ENCODE peak calls at places on chromosomes 7 and 10, in five cellular contexts. One of them, this sample, is unnamed.

GRCh38 chr7:73606801-73607691 is 17.3 kb downstream of the MLXIPL start:
- DNase-seq in adipocyte: peak; percentile 80
- DNase-seq in GM12892: peak; percentile 89
- DNase-seq in neural progenitor cell: peak; percentile 94
- DNase-seq in activated effector memory CD4-positive, alpha-beta T cell treated with Interleukin-2 at 50 U/mL for 16 hours: peak; percentile 39
- DNase-seq in this sample: peak; percentile 25

GRCh38 chr7:37732253-37732652 is 48.7 kb downstream of the GPR141 start:
- DNase-seq in activated effector memory CD4-positive, alpha-beta T cell treated with Interleukin-2 at 50 U/mL for 16 hours: no peak
- DNase-seq in adipocyte: peak; percentile 27
- DNase-seq in neural progenitor cell: peak; percentile 67
- DNase-seq in GM12892: no peak
- DNase-seq in this sample: no peak

GRCh38 chr10:88239212-88239611 is 343.9 kb downstream of the RNLS start:
- DNase-seq in adipocyte: no peak
- DNase-seq in neural progenitor cell: no peak
- DNase-seq in activated effector memory CD4-positive, alpha-beta T cell treated with Interleukin-2 at 50 U/mL for 16 hours: no peak
- DNase-seq in GM12892: no peak
- DNase-seq in this sample: no peak

GRCh38 chr7:157809863-157810851 is 473.4 kb downstream of the DNAJB6 start:
- DNase-seq in neural progenitor cell: no peak
- DNase-seq in activated effector memory CD4-positive, alpha-beta T cell treated with Interleukin-2 at 50 U/mL for 16 hours: no peak
- DNase-seq in adipocyte: no peak
- DNase-seq in GM12892: no peak
- DNase-seq in this sample: no peak

GRCh38 chr7:112958775-112959174 is 127.9 kb downstream of the GPR85 start:
- DNase-seq in neural progenitor cell: no peak
- DNase-seq in adipocyte: no peak
- DNase-seq in GM12892: no peak
- DNase-seq in activated effector memory CD4-positive, alpha-beta T cell treated with Interleukin-2 at 50 U/mL for 16 hours: no peak
- DNase-seq in this sample: no peak

GRCh38 chr7:108515013-108515412 is 10.9 kb downstream of the PNPLA8 start:
- DNase-seq in activated effector memory CD4-positive, alpha-beta T cell treated with Interleukin-2 at 50 U/mL for 16 hours: no peak
- DNase-seq in adipocyte: no peak
- DNase-seq in neural progenitor cell: no peak
- DNase-seq in GM12892: no peak
- DNase-seq in this sample: no peak

GRCh38 chr10:115827650-115828049 is 445.4 kb downstream of the GFRA1 start:
- DNase-seq in GM12892: no peak
- DNase-seq in activated effector memory CD4-positive, alpha-beta T cell treated with Interleukin-2 at 50 U/mL for 16 hours: no peak
- DNase-seq in adipocyte: no peak
- DNase-seq in neural progenitor cell: no peak
- DNase-seq in this sample: no peak

GRCh38 chr7:20075992-20076813 is 141.0 kb downstream of the MACC1 start:
- DNase-seq in neural progenitor cell: no peak
- DNase-seq in GM12892: no peak
- DNase-seq in adipocyte: peak; percentile 83
- DNase-seq in activated effector memory CD4-positive, alpha-beta T cell treated with Interleukin-2 at 50 U/mL for 16 hours: no peak
- DNase-seq in this sample: no peak

GRCh38 chr10:124296121-124296812 is 122.5 kb downstream of the OAT start:
- DNase-seq in adipocyte: peak; percentile 74
- DNase-seq in GM12892: no peak
- DNase-seq in neural progenitor cell: no peak
- DNase-seq in activated effector memory CD4-positive, alpha-beta T cell treated with Interleukin-2 at 50 U/mL for 16 hours: no peak
- DNase-seq in this sample: peak; percentile 56

GRCh38 chr7:139358541-139359365 is 941 bp upstream of the LUC7L2 start:
- DNase-seq in neural progenitor cell: no peak
- DNase-seq in GM12892: peak; percentile 30
- DNase-seq in activated effector memory CD4-positive, alpha-beta T cell treated with Interleukin-2 at 50 U/mL for 16 hours: peak; percentile 23
- DNase-seq in adipocyte: no peak
- DNase-seq in this sample: peak; percentile 36

GRCh38 chr7:41428330-41428729 is 274.6 kb downstream of the INHBA start:
- DNase-seq in neural progenitor cell: no peak
- DNase-seq in activated effector memory CD4-positive, alpha-beta T cell treated with Interleukin-2 at 50 U/mL for 16 hours: no peak
- DNase-seq in GM12892: no peak
- DNase-seq in adipocyte: no peak
- DNase-seq in this sample: no peak

GRCh38 chr10:103231047-103231551 is 14.6 kb upstream of the RPEL1 start:
- DNase-seq in adipocyte: peak; percentile 95
- DNase-seq in neural progenitor cell: peak; percentile 83
- DNase-seq in activated effector memory CD4-positive, alpha-beta T cell treated with Interleukin-2 at 50 U/mL for 16 hours: no peak
- DNase-seq in GM12892: no peak
- DNase-seq in this sample: peak; percentile 94

GRCh38 chr7:27771111-27771510 is 31.1 kb downstream of the TAX1BP1 start:
- DNase-seq in neural progenitor cell: no peak
- DNase-seq in adipocyte: no peak
- DNase-seq in activated effector memory CD4-positive, alpha-beta T cell treated with Interleukin-2 at 50 U/mL for 16 hours: no peak
- DNase-seq in GM12892: no peak
- DNase-seq in this sample: no peak

GRCh38 chr7:5677538-5678294 is 103.7 kb downstream of the RNF216 start:
- DNase-seq in neural progenitor cell: peak; percentile 83
- DNase-seq in adipocyte: peak; percentile 89
- DNase-seq in GM12892: no peak
- DNase-seq in activated effector memory CD4-positive, alpha-beta T cell treated with Interleukin-2 at 50 U/mL for 16 hours: no peak
- DNase-seq in this sample: peak; percentile 78

GRCh38 chr7:102063736-102064135 is 222.9 kb upstream of the SH2B2 start:
- DNase-seq in GM12892: no peak
- DNase-seq in neural progenitor cell: peak; percentile 59
- DNase-seq in adipocyte: peak; percentile 20
- DNase-seq in activated effector memory CD4-positive, alpha-beta T cell treated with Interleukin-2 at 50 U/mL for 16 hours: no peak
- DNase-seq in this sample: peak; percentile 62

GRCh38 chr7:82605247-82605864 is 161.8 kb upstream of the CACNA2D1 start:
- DNase-seq in adipocyte: peak; percentile 73
- DNase-seq in GM12892: no peak
- DNase-seq in activated effector memory CD4-positive, alpha-beta T cell treated with Interleukin-2 at 50 U/mL for 16 hours: no peak
- DNase-seq in neural progenitor cell: peak; percentile 56
- DNase-seq in this sample: peak; percentile 58

GRCh38 chr7:45703373-45703821 is 129.2 kb downstream of the ADCY1 start:
- DNase-seq in GM12892: no peak
- DNase-seq in neural progenitor cell: no peak
- DNase-seq in activated effector memory CD4-positive, alpha-beta T cell treated with Interleukin-2 at 50 U/mL for 16 hours: no peak
- DNase-seq in adipocyte: no peak
- DNase-seq in this sample: no peak

GRCh38 chr7:148368562-148368961 is 222.0 kb upstream of the C7orf33 start:
- DNase-seq in adipocyte: no peak
- DNase-seq in GM12892: no peak
- DNase-seq in neural progenitor cell: no peak
- DNase-seq in activated effector memory CD4-positive, alpha-beta T cell treated with Interleukin-2 at 50 U/mL for 16 hours: no peak
- DNase-seq in this sample: no peak

GRCh38 chr10:76133597-76134255 is 702.3 kb downstream of the LRMDA start:
- DNase-seq in adipocyte: peak; percentile 51
- DNase-seq in GM12892: no peak
- DNase-seq in activated effector memory CD4-positive, alpha-beta T cell treated with Interleukin-2 at 50 U/mL for 16 hours: no peak
- DNase-seq in neural progenitor cell: no peak
- DNase-seq in this sample: no peak

GRCh38 chr7:90595341-90595800 is 750 bp upstream of the CDK14 start:
- DNase-seq in activated effector memory CD4-positive, alpha-beta T cell treated with Interleukin-2 at 50 U/mL for 16 hours: no peak
- DNase-seq in neural progenitor cell: no peak
- DNase-seq in GM12892: no peak
- DNase-seq in adipocyte: no peak
- DNase-seq in this sample: peak; percentile 33

GRCh38 chr7:130476287-130477001 is 15.4 kb upstream of the MEST start:
- DNase-seq in activated effector memory CD4-positive, alpha-beta T cell treated with Interleukin-2 at 50 U/mL for 16 hours: no peak
- DNase-seq in adipocyte: no peak
- DNase-seq in neural progenitor cell: no peak
- DNase-seq in GM12892: no peak
- DNase-seq in this sample: peak; percentile 56

GRCh38 chr7:70693690-70694356 is 438.1 kb upstream of the GALNT17 start:
- DNase-seq in GM12892: peak; percentile 48
- DNase-seq in activated effector memory CD4-positive, alpha-beta T cell treated with Interleukin-2 at 50 U/mL for 16 hours: peak; percentile 46
- DNase-seq in adipocyte: peak; percentile 84
- DNase-seq in neural progenitor cell: peak; percentile 91
- DNase-seq in this sample: peak; percentile 68

GRCh38 chr7:135291809-135292253 is 58.2 kb downstream of the STRA8 start:
- DNase-seq in adipocyte: peak; percentile 15
- DNase-seq in neural progenitor cell: no peak
- DNase-seq in GM12892: no peak
- DNase-seq in activated effector memory CD4-positive, alpha-beta T cell treated with Interleukin-2 at 50 U/mL for 16 hours: no peak
- DNase-seq in this sample: peak; percentile 88

GRCh38 chr7:30764030-30764991 is 6.9 kb upstream of the MINDY4 start:
- DNase-seq in neural progenitor cell: no peak
- DNase-seq in GM12892: no peak
- DNase-seq in activated effector memory CD4-positive, alpha-beta T cell treated with Interleukin-2 at 50 U/mL for 16 hours: no peak
- DNase-seq in adipocyte: peak; percentile 89
- DNase-seq in this sample: peak; percentile 36

GRCh38 chr7:64807731-64808365 is 13.6 kb downstream of the ZNF138 start:
- DNase-seq in GM12892: no peak
- DNase-seq in activated effector memory CD4-positive, alpha-beta T cell treated with Interleukin-2 at 50 U/mL for 16 hours: no peak
- DNase-seq in adipocyte: no peak
- DNase-seq in neural progenitor cell: no peak
- DNase-seq in this sample: no peak

GRCh38 chr7:140260338-140260737 is 83.6 kb upstream of the KDM7A start:
- DNase-seq in neural progenitor cell: no peak
- DNase-seq in GM12892: no peak
- DNase-seq in activated effector memory CD4-positive, alpha-beta T cell treated with Interleukin-2 at 50 U/mL for 16 hours: no peak
- DNase-seq in adipocyte: no peak
- DNase-seq in this sample: no peak

GRCh38 chr10:28677889-28678686 is 767 bp downstream of the BAMBI start:
- DNase-seq in activated effector memory CD4-positive, alpha-beta T cell treated with Interleukin-2 at 50 U/mL for 16 hours: peak; percentile 1
- DNase-seq in adipocyte: peak; percentile 71
- DNase-seq in neural progenitor cell: peak; percentile 70
- DNase-seq in GM12892: no peak
- DNase-seq in this sample: peak; percentile 44

GRCh38 chr10:100669616-100670015 is 75.8 kb upstream of the PAX2 start:
- DNase-seq in activated effector memory CD4-positive, alpha-beta T cell treated with Interleukin-2 at 50 U/mL for 16 hours: no peak
- DNase-seq in GM12892: no peak
- DNase-seq in neural progenitor cell: no peak
- DNase-seq in adipocyte: no peak
- DNase-seq in this sample: no peak

GRCh38 chr10:71726673-71727428 is 7.3 kb upstream of the C10orf105 start:
- DNase-seq in neural progenitor cell: no peak
- DNase-seq in activated effector memory CD4-positive, alpha-beta T cell treated with Interleukin-2 at 50 U/mL for 16 hours: peak; percentile 46
- DNase-seq in GM12892: peak; percentile 49
- DNase-seq in adipocyte: no peak
- DNase-seq in this sample: no peak

GRCh38 chr7:74454948-74455804 is 1.5 kb downstream of the GTF2IRD1 start:
- DNase-seq in adipocyte: peak; percentile 21
- DNase-seq in GM12892: no peak
- DNase-seq in activated effector memory CD4-positive, alpha-beta T cell treated with Interleukin-2 at 50 U/mL for 16 hours: no peak
- DNase-seq in neural progenitor cell: no peak
- DNase-seq in this sample: no peak

GRCh38 chr10:104046651-104047050 is 39.0 kb downstream of the COL17A1 start:
- DNase-seq in neural progenitor cell: no peak
- DNase-seq in adipocyte: no peak
- DNase-seq in activated effector memory CD4-positive, alpha-beta T cell treated with Interleukin-2 at 50 U/mL for 16 hours: no peak
- DNase-seq in GM12892: no peak
- DNase-seq in this sample: no peak

GRCh38 chr7:121547341-121548092 is 151.4 kb upstream of the FAM3C start:
- DNase-seq in activated effector memory CD4-positive, alpha-beta T cell treated with Interleukin-2 at 50 U/mL for 16 hours: no peak
- DNase-seq in GM12892: peak; percentile 11
- DNase-seq in adipocyte: peak; percentile 90
- DNase-seq in neural progenitor cell: peak; percentile 75
- DNase-seq in this sample: peak; percentile 77

GRCh38 chr10:34464000-34464399 is 351.1 kb downstream of the PARD3 start:
- DNase-seq in activated effector memory CD4-positive, alpha-beta T cell treated with Interleukin-2 at 50 U/mL for 16 hours: no peak
- DNase-seq in GM12892: no peak
- DNase-seq in neural progenitor cell: no peak
- DNase-seq in adipocyte: no peak
- DNase-seq in this sample: no peak

GRCh38 chr7:141944811-141945210 is 2.0 kb downstream of the CLEC5A start:
- DNase-seq in GM12892: no peak
- DNase-seq in neural progenitor cell: no peak
- DNase-seq in activated effector memory CD4-positive, alpha-beta T cell treated with Interleukin-2 at 50 U/mL for 16 hours: no peak
- DNase-seq in adipocyte: no peak
- DNase-seq in this sample: no peak

GRCh38 chr7:77985232-77985973 is 186.8 kb downstream of the PHTF2 start:
- DNase-seq in neural progenitor cell: no peak
- DNase-seq in activated effector memory CD4-positive, alpha-beta T cell treated with Interleukin-2 at 50 U/mL for 16 hours: no peak
- DNase-seq in adipocyte: no peak
- DNase-seq in GM12892: no peak
- DNase-seq in this sample: no peak

GRCh38 chr10:86349474-86349873 is 17.1 kb downstream of the GRID1 start:
- DNase-seq in neural progenitor cell: peak; percentile 79
- DNase-seq in GM12892: no peak
- DNase-seq in activated effector memory CD4-positive, alpha-beta T cell treated with Interleukin-2 at 50 U/mL for 16 hours: no peak
- DNase-seq in adipocyte: no peak
- DNase-seq in this sample: no peak

GRCh38 chr7:44769381-44770209 is 20.9 kb downstream of the ZMIZ2 start:
- DNase-seq in neural progenitor cell: peak; percentile 21
- DNase-seq in adipocyte: peak; percentile 43
- DNase-seq in activated effector memory CD4-positive, alpha-beta T cell treated with Interleukin-2 at 50 U/mL for 16 hours: no peak
- DNase-seq in GM12892: no peak
- DNase-seq in this sample: peak; percentile 64

This sample was measured in astrocyte of the spinal cord.